ENCODE peak calls at places on chromosomes 16 and 17, in five cellular contexts. W is AG04449, T is GM10248, C is RCC 7860, M is NCI-H2107. Z is an unnamed sample.
A peak's percentile ranks its signal among the peaks of the same experiment; 100 is the strongest.

GRCh38 chr17:67500261-67500660 is 123.2 kb downstream of the PITPNC1 start:
- DNase-seq in T (no peak), C (no peak), M (no peak), W (no peak), Z (no peak)

GRCh38 chr16:62041401-62041800 is 5.2 kb upstream of the CDH8 start:
- DNase-seq in W (peak; percentile 7), T (no peak), M (no peak), C (peak; percentile 26), Z (peak; percentile 73)

GRCh38 chr17:41324180-41325075 is 8.9 kb upstream of the KRTAP17-1 start:
- DNase-seq in T (no peak), C (peak; percentile 10), W (no peak), M (peak; percentile 8), Z (peak; percentile 34)

GRCh38 chr17:81097943-81098308 is 63.0 kb downstream of the BAIAP2 start:
- DNase-seq in M (no peak), T (no peak), C (peak; percentile 94), W (no peak), Z (peak; percentile 83)

GRCh38 chr17:75572713-75573539 is 14.7 kb upstream of the MYO15B start:
- DNase-seq in M (no peak), W (no peak), T (no peak), C (no peak), Z (no peak)

GRCh38 chr16:11698271-11698689 is 30.0 kb downstream of the SNN start:
- DNase-seq in M (no peak), C (peak; percentile 15), W (no peak), T (no peak), Z (peak; percentile 30)

GRCh38 chr16:78421244-78421661 is 321.8 kb downstream of the WWOX start:
- DNase-seq in W (no peak), M (no peak), C (no peak), T (no peak), Z (no peak)

GRCh38 chr17:40519089-40519775 is 17.8 kb upstream of the TNS4 start:
- DNase-seq in C (no peak), T (no peak), W (no peak), M (no peak), Z (no peak)

GRCh38 chr16:66810391-66810790 is 9.0 kb upstream of the TERB1 start:
- DNase-seq in T (no peak), M (no peak), C (no peak), W (no peak), Z (no peak)

GRCh38 chr16:52265446-52265861 is 281.5 kb downstream of the TOX3 start:
- DNase-seq in M (peak; percentile 80), T (no peak), C (no peak), W (no peak), Z (no peak)

Z was measured in ACHN.